ENCODE peak calls at places on chromosome 15, in five cellular contexts. Z, J, V, L and E are unnamed samples.

GRCh38 chr15:89369548-89369947 is 34.9 kb upstream of the POLG start:
- DNase-seq in Z (no peak), J (no peak), V (no peak), L (no peak), E (no peak)

GRCh38 chr15:31391687-31392671 is 65.3 kb downstream of the KLF13 start:
- DNase-seq in Z (peak; percentile 92), J (peak; percentile 75), V (peak; percentile 72), L (peak; percentile 47), E (no peak)

GRCh38 chr15:41019174-41019573 is 65.9 kb downstream of the CHAC1 start:
- DNase-seq in Z (no peak), J (no peak), V (no peak), L (no peak), E (no peak)

GRCh38 chr15:101068961-101069734 is 150.0 kb downstream of the LRRK1 start:
- DNase-seq in Z (peak; percentile 92), J (peak; percentile 81), V (peak; percentile 90), L (no peak), E (peak; percentile 61)

GRCh38 chr15:68730491-68731317 is 90.0 kb downstream of the ANP32A start:
- DNase-seq in Z (peak; percentile 76), J (peak; percentile 75), V (peak; percentile 57), L (peak; percentile 32), E (peak; percentile 41)

GRCh38 chr15:56959318-56959648 is 40.8 kb downstream of the TCF12 start:
- DNase-seq in Z (no peak), J (no peak), V (no peak), L (no peak), E (no peak)

GRCh38 chr15:79812536-79812935 is 84.3 kb downstream of the MTHFS start:
- DNase-seq in Z (no peak), J (no peak), V (no peak), L (no peak), E (no peak)

GRCh38 chr15:31172606-31173005 is 71.1 kb upstream of the TRPM1 start:
- DNase-seq in Z (peak; percentile 24), J (no peak), V (no peak), L (no peak), E (no peak)

GRCh38 chr15:41104234-41104633 is 11.8 kb downstream of the INO80 start:
- DNase-seq in Z (no peak), J (no peak), V (peak; percentile 82), L (no peak), E (peak; percentile 78)

GRCh38 chr15:44136991-44137477 is 58.0 kb downstream of the FRMD5 start:
- DNase-seq in Z (no peak), J (no peak), V (no peak), L (no peak), E (no peak)

GRCh38 chr15:63296195-63296594 is 18.8 kb downstream of the APH1B start:
- DNase-seq in Z (no peak), J (peak; percentile 30), V (no peak), L (no peak), E (no peak)

GRCh38 chr15:22969512-22969911 is 10.7 kb downstream of the CYFIP1 start:
- DNase-seq in Z (no peak), J (no peak), V (no peak), L (no peak), E (no peak)

GRCh38 chr15:82944840-82945239 is 7.7 kb downstream of the HOMER2 start:
- DNase-seq in Z (no peak), J (no peak), V (no peak), L (peak; percentile 99), E (peak; percentile 70)

GRCh38 chr15:31341501-31342195 is 15.0 kb downstream of the KLF13 start:
- DNase-seq in Z (no peak), J (no peak), V (no peak), L (no peak), E (peak; percentile 35)

GRCh38 chr15:29872716-29873115 is 50.4 kb upstream of the TJP1 start:
- DNase-seq in Z (no peak), J (no peak), V (no peak), L (no peak), E (no peak)

GRCh38 chr15:90143176-90143655 is 40.9 kb upstream of the IDH2 start:
- DNase-seq in Z (peak; percentile 96), J (peak; percentile 87), V (peak; percentile 66), L (no peak), E (peak; percentile 56)

GRCh38 chr15:25703726-25704125 is 159.4 kb downstream of the ATP10A start:
- DNase-seq in Z (no peak), J (no peak), V (no peak), L (no peak), E (no peak)

DNA sequence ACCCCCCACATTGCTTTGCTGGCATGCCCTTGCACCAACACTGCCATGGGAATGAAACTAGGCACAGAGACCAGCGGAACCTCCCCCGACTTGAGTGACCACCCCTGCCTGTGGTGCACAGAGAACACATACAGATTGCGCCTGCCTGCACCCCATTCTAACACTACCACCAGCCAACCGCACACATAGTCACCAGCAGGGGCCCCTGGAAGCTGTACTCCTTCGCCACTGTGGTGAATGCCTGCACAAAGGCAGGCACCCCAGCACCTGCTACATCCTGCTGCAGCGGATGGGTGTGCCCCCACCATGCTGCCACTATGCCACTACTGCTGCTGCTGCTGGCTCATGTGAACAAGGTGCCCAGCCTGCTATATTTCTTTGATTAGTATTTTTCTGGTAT is 27.4 kb upstream of the DNAAF4 start:
- DNase-seq in Z (no peak), J (no peak), V (no peak), L (no peak), E (no peak)
- H3K27me3 ChIP-seq in Z (no peaks in the 10 kb centered on the region), J (no peaks in the 10 kb centered on the region), V (no peaks in the 10 kb centered on the region), L (no peaks in the 10 kb centered on the region), E (no peaks in the 10 kb centered on the region)

DNA sequence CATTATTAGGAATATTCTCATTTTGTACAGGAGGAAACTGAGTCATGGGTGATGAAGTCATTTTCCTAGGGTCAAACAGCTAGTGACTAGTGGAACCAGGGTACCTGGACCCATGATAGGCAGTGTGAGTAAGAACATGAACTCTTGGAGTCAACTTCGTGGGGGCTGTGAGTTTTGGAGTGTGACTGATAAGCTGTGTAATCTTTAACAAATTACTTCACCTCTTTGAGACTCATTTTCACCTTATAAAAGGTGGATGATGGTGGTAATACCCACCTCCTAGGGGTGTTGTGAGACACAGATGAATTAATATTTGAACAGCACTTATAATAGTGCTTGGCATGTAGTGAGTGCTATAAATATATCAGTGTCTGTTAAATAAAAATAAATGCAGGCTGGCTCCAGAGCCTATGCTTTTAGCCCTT is 9.1 kb downstream of the SEMA6D start:
- DNase-seq in Z (no peak), J (no peak), V (no peak), L (peak; percentile 25), E (peak; percentile 82)
- H3K27me3 ChIP-seq in Z (no peaks in the 10 kb centered on the region), J (no peaks in the 10 kb centered on the region), V (no peaks in the 10 kb centered on the region), L (no peaks in the 10 kb centered on the region), E (no peaks in the 10 kb centered on the region)

DNA sequence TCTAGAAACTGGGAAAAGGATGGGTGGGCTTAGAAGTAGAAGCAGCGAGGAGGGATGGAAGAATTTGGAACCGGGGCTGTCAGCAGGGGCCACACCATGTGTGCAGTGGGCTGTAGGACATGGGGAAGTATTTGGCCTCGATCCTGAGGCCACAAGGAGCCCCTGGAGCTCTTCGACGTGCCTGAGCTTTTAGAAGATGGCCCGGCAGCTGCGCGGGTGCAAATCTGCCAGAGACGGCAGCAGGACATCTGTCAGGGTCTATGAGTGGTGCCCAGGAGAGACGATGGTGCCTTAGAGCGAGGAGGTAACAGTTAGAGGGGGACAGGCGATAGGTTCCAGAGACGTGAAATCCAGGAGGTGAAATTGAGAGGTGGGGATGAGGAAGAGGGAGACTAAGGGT is 321.1 kb downstream of the UACA start:
- DNase-seq in Z (no peak), J (no peak), V (no peak), L (no peak), E (no peak)
- H3K27me3 ChIP-seq in Z (no peaks in the 10 kb centered on the region), J (peaks cover 20% of the 10 kb centered on the region), V (peaks cover 37% of the 10 kb centered on the region), L (peaks cover 45% of the 10 kb centered on the region), E (peaks cover 22% of the 10 kb centered on the region)

DNA sequence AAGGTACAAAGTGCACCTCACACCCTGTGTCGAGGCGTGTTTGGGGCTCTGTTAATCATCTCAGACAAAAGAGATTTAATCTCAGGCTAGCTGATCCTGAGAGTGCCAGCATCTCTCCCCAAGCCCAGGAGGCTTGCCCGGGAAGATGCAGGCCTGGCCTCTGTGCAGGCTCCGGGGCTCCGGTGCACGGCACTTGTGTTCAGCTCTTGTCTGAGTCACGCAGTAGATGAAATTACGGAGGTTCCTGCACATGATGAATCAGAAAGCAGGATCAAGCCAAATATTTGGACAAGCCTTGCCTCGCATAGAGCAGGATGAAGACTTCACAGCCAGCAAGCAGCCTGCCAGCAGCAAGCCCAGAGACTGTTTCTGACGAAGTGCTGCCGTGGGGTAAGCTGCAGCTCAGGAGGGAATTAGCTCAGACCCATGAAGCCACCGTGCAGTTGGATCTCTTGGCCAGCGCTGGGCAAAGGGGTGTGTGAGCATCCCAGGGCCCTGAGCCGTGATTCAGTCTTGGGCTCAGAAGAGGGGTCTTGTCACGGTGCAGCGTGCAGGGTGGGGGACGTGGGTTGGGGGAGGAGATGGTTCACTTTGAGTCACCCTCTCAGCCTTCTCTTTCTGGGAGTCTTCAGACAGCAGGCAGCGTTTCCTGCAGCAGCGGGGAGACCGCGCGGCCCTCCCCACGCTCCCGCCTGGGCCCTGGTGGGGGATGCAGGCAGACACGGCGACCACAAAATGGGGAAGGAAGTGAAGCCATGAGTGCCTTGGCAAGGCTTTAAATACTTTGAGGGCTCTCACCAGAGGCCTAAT is 89.2 kb upstream of the MEF2A start:
- DNase-seq in Z (peak; percentile 43), J (no peak), V (peak; percentile 99), L (peak; percentile 62), E (peak; percentile 99)
- H3K27me3 ChIP-seq in Z (no peaks in the 10 kb centered on the region), J (no peaks in the 10 kb centered on the region), V (no peaks in the 10 kb centered on the region), L (no peaks in the 10 kb centered on the region), E (no peaks in the 10 kb centered on the region)

GRCh38 chr15:60674704-60675405 is 195.9 kb upstream of the ICE2 start:
- DNase-seq in Z (no peak), J (no peak), V (peak; percentile 32), L (no peak), E (no peak)
- H3K27me3 ChIP-seq in Z (no peaks in the 10 kb centered on the region), J (no peaks in the 10 kb centered on the region), V (no peaks in the 10 kb centered on the region), L (no peaks in the 10 kb centered on the region), E (no peaks in the 10 kb centered on the region)

GRCh38 chr15:92806763-92807162 is 93.4 kb upstream of the CHD2 start:
- DNase-seq in Z (no peak), J (no peak), V (no peak), L (no peak), E (no peak)
- H3K27me3 ChIP-seq in Z (no peaks in the 10 kb centered on the region), J (no peaks in the 10 kb centered on the region), V (no peaks in the 10 kb centered on the region), L (no peaks in the 10 kb centered on the region), E (no peaks in the 10 kb centered on the region)